ENCODE peak calls at places on chromosomes 1 and 21, in nine cellular contexts. J, N, B, L, E, F, Z, G and M are unnamed samples.

GRCh38 chr1:107877092-107877491 is 87.9 kb downstream of the VAV3 start:
- DNase-seq in J (no peak), N (no peak), B (no peak), L (no peak), E (no peak), F (peak; percentile 8), Z (peak; percentile 67), G (no peak), M (no peak)

GRCh38 chr1:217274927-217275616 is 355.8 kb downstream of the GPATCH2 start:
- DNase-seq in J (no peak), N (no peak), B (no peak), L (no peak), E (no peak), F (no peak), Z (peak; percentile 63), G (no peak), M (no peak)

GRCh38 chr1:244361764-244362473 is 89.8 kb downstream of the ADSS2 start:
- DNase-seq in J (no peak), N (no peak), B (no peak), L (no peak), E (peak; percentile 21), F (peak; percentile 29), Z (peak; percentile 72), G (no peak), M (no peak)

GRCh38 chr1:4224687-4225086 is 324.6 kb upstream of the C1orf174 start:
- DNase-seq in J (no peak), N (no peak), B (no peak), L (peak; percentile 87), E (no peak), F (no peak), Z (no peak), G (no peak), M (no peak)

GRCh38 chr1:53111073-53111556 is 31.3 kb downstream of the SLC1A7 start:
- DNase-seq in J (no peak), N (no peak), B (no peak), L (no peak), E (no peak), F (no peak), Z (peak; percentile 37), G (peak; percentile 81), M (no peak)

GRCh38 chr1:215133532-215133931 is 51.0 kb downstream of the KCNK2 start:
- DNase-seq in J (no peak), N (no peak), B (no peak), L (no peak), E (no peak), F (no peak), Z (no peak), G (no peak), M (no peak)

GRCh38 chr21:35005825-35006224 is 43.3 kb downstream of the RUNX1 start:
- DNase-seq in J (no peak), N (no peak), B (no peak), L (no peak), E (no peak), F (no peak), Z (no peak), G (no peak), M (no peak)

GRCh38 chr21:33211732-33212131 is 18.0 kb upstream of the IFNAR2 start:
- DNase-seq in J (no peak), N (no peak), B (no peak), L (peak; percentile 53), E (no peak), F (no peak), Z (no peak), G (no peak), M (no peak)

GRCh38 chr21:44571844-44572782 is 1.4 kb upstream of the KRTAP10-4 start:
- DNase-seq in J (no peak), N (no peak), B (no peak), L (peak; percentile 62), E (no peak), F (no peak), Z (no peak), G (no peak), M (no peak)

GRCh38 chr1:24226754-24227153 is 39.7 kb upstream of the IFNLR1 start:
- DNase-seq in J (no peak), N (no peak), B (no peak), L (no peak), E (no peak), F (no peak), Z (no peak), G (no peak), M (no peak)

GRCh38 chr1:159100589-159100988 is 24.0 kb upstream of the AIM2 start:
- DNase-seq in J (no peak), N (no peak), B (no peak), L (no peak), E (no peak), F (no peak), Z (no peak), G (no peak), M (no peak)

GRCh38 chr1:227946624-227947424 is 908 bp downstream of the WNT9A start:
- DNase-seq in J (peak; percentile 95), N (peak; percentile 78), B (peak; percentile 93), L (no peak), E (peak; percentile 86), F (no peak), Z (peak; percentile 60), G (peak; percentile 87), M (peak; percentile 48)

GRCh38 chr1:27643626-27644368 is 8.8 kb upstream of the FGR start:
- DNase-seq in J (peak; percentile 67), N (peak; percentile 48), B (no peak), L (no peak), E (peak; percentile 54), F (no peak), Z (peak; percentile 72), G (peak; percentile 55), M (no peak)

GRCh38 chr1:229273507-229274232 is 2.8 kb downstream of the RAB4A start:
- DNase-seq in J (no peak), N (no peak), B (no peak), L (peak; percentile 55), E (no peak), F (no peak), Z (no peak), G (peak; percentile 49), M (peak; percentile 95)

GRCh38 chr1:206985162-206985749 is 15.0 kb upstream of the FCAMR start:
- DNase-seq in J (no peak), N (no peak), B (no peak), L (no peak), E (no peak), F (no peak), Z (no peak), G (no peak), M (no peak)

GRCh38 chr1:207831517-207832327 is 79.2 kb downstream of the CD34 start:
- DNase-seq in J (no peak), N (no peak), B (no peak), L (no peak), E (no peak), F (no peak), Z (no peak), G (no peak), M (no peak)

GRCh38 chr1:84722794-84723193 is 32.5 kb upstream of the SSX2IP start:
- DNase-seq in J (no peak), N (no peak), B (no peak), L (no peak), E (no peak), F (no peak), Z (peak; percentile 83), G (no peak), M (no peak)

GRCh38 chr1:84721152-84721551 is 30.9 kb upstream of the SSX2IP start:
- DNase-seq in J (no peak), N (no peak), B (no peak), L (no peak), E (no peak), F (peak; percentile 19), Z (peak; percentile 51), G (no peak), M (no peak)

GRCh38 chr1:84720275-84720780 is 30.1 kb upstream of the SSX2IP start:
- DNase-seq in J (no peak), N (no peak), B (no peak), L (no peak), E (no peak), F (no peak), Z (no peak), G (no peak), M (no peak)

GRCh38 chr1:84726593-84727275 is 36.5 kb upstream of the SSX2IP start:
- DNase-seq in J (no peak), N (no peak), B (no peak), L (no peak), E (no peak), F (peak; percentile 15), Z (no peak), G (no peak), M (no peak)

GRCh38 chr1:84724128-84724860 is 34.0 kb upstream of the SSX2IP start:
- DNase-seq in J (no peak), N (no peak), B (no peak), L (no peak), E (peak; percentile 6), F (no peak), Z (no peak), G (no peak), M (no peak)
- TF ChIP-seq CTCF in J (peak; percentile 48), N (peak; percentile 28), B (peak; percentile 56), L (peak; percentile 30), E (peak; percentile 15), F (peak; percentile 17), Z (peak; percentile 23), G (no peak), M (no peak)

GRCh38 chr1:77680173-77680572 is 2.3 kb downstream of the ZZZ3 start:
- DNase-seq in J (no peak), N (no peak), B (no peak), L (no peak), E (no peak), F (peak; percentile 22), Z (no peak), G (no peak), M (no peak)
- H3K4me3 ChIP-seq in J (no peak overlapping the region), N (no peak overlapping the region), B (no peak overlapping the region), L (no peak overlapping the region), E (no peak overlapping the region), F (no peak overlapping the region), Z (no peak overlapping the region), G (no peak overlapping the region), M (no peak overlapping the region)

DNA sequence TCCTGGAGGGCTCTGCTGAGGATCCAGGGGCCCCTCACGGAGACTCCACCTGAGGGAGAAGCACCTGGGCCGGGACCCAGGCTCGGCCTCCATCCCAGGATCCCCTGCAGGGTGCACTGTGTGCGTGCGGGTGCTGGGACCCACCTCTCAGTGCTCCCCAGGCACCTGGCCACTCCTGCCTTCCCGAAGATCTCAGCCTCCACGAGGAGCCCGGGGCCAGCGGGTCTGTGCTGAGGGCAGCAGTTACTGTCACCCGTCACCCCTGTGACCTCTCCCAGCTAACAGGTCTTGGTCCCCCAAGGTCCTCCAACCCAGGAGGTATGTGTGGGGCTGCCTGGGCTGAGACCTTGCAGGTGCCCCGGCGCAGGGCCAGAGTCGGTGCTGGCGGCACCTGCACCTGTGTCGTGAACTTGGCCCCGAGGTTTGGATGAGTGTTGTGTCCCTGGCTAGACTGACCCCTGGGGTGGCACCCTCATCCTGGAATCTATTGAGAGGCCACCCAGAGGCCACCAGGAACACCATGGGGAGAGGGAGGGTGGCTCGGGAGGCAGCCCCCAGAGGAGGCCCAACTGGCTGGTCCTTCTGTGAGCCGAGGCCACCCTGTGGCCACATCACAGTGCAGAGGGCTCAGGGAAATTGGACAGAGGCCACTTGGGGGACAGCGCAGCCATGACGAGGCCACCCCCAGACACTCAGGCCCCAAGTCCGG is 17.6 kb downstream of the MORN1 start:
- DNase-seq in J (peak; percentile 33), N (no peak), B (peak; percentile 73), L (no peak), E (no peak), F (no peak), Z (no peak), G (no peak), M (no peak)
- TF ChIP-seq CTCF in J (no peak), N (no peak), B (no peak), L (no peak), E (no peak), F (no peak), Z (no peak), G (no peak), M (no peak)

GRCh38 chr21:9780441-9780937 is 740.9 kb upstream of the TPTE start:
- DNase-seq in J (no peak), N (no peak), B (no peak), L (peak; percentile 92), E (no peak), F (no peak), Z (no peak), G (no peak), M (no peak)
- H3K4me3 ChIP-seq in J (no peak overlapping the region), N (no peak overlapping the region), B (no peak overlapping the region), L (no peak overlapping the region), E (no peak overlapping the region), F (no peak overlapping the region), Z (no peak overlapping the region), G (no peak overlapping the region), M (no peak overlapping the region)